ENCODE peak calls at places on chromosomes 12 and 14, in five cellular contexts. U, X, F, Y and D are unnamed samples.

GRCh38 chr12:54682674-54683073 is 34.5 kb upstream of the DCD start:
- DNase-seq in F (no peak), Y (no peak), U (no peak), X (no peak), D (no peak)

GRCh38 chr12:30696486-30696885 is 817 bp upstream of the IPO8 start:
- DNase-seq in U (peak), X (no peak), Y (no peak), F (no peak), D (no peak)

GRCh38 chr12:29781705-29782266 is 2.0 kb downstream of the TMTC1 start:
- DNase-seq in X (no peak), U (no peak), F (no peak), Y (no peak), D (no peak)

GRCh38 chr12:101925352-101925751 is 48.0 kb downstream of the DRAM1 start:
- DNase-seq in U (no peak), Y (peak), X (peak), F (peak), D (no peak)

GRCh38 chr12:91926810-91927209 is 218.8 kb downstream of the BTG1 start:
- DNase-seq in X (peak), Y (peak), U (no peak), F (peak), D (no peak)

GRCh38 chr12:17108877-17109520 is 503.0 kb upstream of the LMO3 start:
- DNase-seq in F (no peak), X (peak), U (no peak), Y (no peak), D (no peak)

GRCh38 chr12:102676812-102677211 is 196.4 kb upstream of the IGF1 start:
- DNase-seq in U (no peak), Y (no peak), X (no peak), F (no peak), D (no peak)

GRCh38 chr14:22820731-22821130 is 5.5 kb upstream of the SLC7A7 start:
- DNase-seq in F (no peak), Y (no peak), X (peak), U (no peak), D (no peak)

GRCh38 chr12:103748002-103748401 is 93.0 kb downstream of the NT5DC3 start:
- DNase-seq in Y (no peak), X (no peak), U (no peak), F (no peak), D (no peak)

GRCh38 chr12:55996201-55996714 is 818 bp upstream of the SUOX start:
- DNase-seq in X (peak), F (peak), Y (peak), U (no peak), D (peak)

GRCh38 chr12:51406859-51407258 is 15.7 kb upstream of the GALNT6 start:
- DNase-seq in F (no peak), U (no peak), X (no peak), Y (no peak), D (no peak)

GRCh38 chr14:100750762-100751699 is 24.3 kb downstream of the DLK1 start:
- DNase-seq in Y (no peak), F (no peak), U (no peak), X (no peak), D (no peak)

GRCh38 chr14:39268393-39268792 is 34.7 kb downstream of the MIA2 start:
- DNase-seq in X (peak), F (peak), Y (no peak), U (no peak), D (no peak)

GRCh38 chr12:113000433-113000832 is 22.1 kb downstream of the OAS2 start:
- DNase-seq in F (no peak), X (no peak), Y (no peak), U (no peak), D (no peak)

GRCh38 chr12:132348176-132348575 is 18.8 kb upstream of the GALNT9 start:
- DNase-seq in U (no peak), X (no peak), Y (no peak), F (no peak), D (no peak)

GRCh38 chr14:68894123-68894522 is 85.0 kb downstream of the ACTN1 start:
- DNase-seq in Y (no peak), U (no peak), F (peak), X (no peak), D (no peak)

GRCh38 chr12:131928080-131928764 is 854 bp upstream of the PUS1 start:
- DNase-seq in U (no peak), Y (no peak), X (peak), F (peak), D (no peak)

GRCh38 chr14:93788557-93789365 is 476 bp upstream of the PRIMA1 start:
- DNase-seq in Y (peak), F (no peak), U (no peak), X (peak), D (no peak)

GRCh38 chr14:42779024-42779423 is 1172.3 kb downstream of the LRFN5 start:
- DNase-seq in X (no peak), Y (no peak), F (peak), U (no peak), D (no peak)

GRCh38 chr12:12266389-12266872 is 413 bp downstream of the LRP6 start:
- DNase-seq in U (no peak), F (no peak), X (no peak), Y (no peak), D (no peak)

GRCh38 chr14:52998376-52999010 is 47.6 kb upstream of the FERMT2 start:
- DNase-seq in U (no peak), Y (peak), F (peak), X (no peak), D (no peak)
- H3K27ac ChIP-seq in U (no peak), Y (peak), F (peak), X (no peak), D (no peak)

GRCh38 chr12:75437564-75437963 is 43.0 kb upstream of the GLIPR1 start:
- DNase-seq in X (peak), Y (no peak), U (no peak), F (peak), D (no peak)
- TF ChIP-seq CTCF in X (no peak), Y (no peak), U (no peak), F (peak), D (peak)

GRCh38 chr12:111991946-111992345 is 21.0 kb downstream of the TMEM116 start:
- DNase-seq in Y (no peak), U (no peak), F (peak), X (no peak), D (no peak)
- H3K27ac ChIP-seq in Y (no peak), U (no peak), F (no peak), X (no peak), D (peak)

DNA sequence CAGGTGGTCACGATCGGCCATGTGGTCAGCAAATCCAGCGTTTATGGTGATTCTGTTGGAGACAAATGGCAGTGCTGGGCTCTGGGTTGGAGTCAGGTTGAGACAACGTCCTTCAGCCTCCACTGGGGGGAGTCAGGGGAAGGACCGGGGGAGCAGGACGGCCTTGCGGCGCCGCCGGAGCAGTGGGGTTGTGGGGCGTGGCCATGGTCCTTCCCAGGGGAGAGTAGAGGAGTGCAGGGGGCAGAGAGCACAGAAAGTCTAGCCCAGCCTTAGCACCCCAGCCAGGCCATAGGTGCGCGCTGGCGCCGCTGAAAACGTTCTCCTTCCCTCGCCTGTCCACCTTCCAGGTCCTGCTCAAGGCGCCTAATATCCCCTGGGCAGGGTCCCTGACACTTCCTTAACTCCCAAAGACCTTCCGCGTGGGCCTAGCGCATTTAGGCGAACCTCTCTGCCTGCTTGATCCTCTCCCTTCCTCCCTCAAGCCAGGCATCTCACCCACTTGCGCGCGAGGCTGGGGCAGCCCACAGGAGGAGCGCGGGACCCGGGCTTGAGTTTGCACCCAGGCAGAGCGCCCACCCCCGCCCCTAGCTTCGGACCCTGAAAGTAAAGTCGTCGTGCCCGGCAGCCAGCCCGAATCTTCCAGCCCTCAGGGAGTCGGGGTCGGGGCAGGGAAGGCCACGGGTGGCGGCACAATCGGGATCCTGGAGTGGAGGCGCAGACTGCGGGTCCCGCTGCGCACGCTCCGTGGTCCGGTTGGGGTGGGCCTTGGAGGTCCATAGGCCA is 3.1 kb upstream of the KIF26A start:
- DNase-seq in F (no peak), X (peak), Y (no peak), U (peak), D (no peak)
- TF ChIP-seq CTCF in F (peak), X (peak), Y (peak), U (no peak), D (no peak)

DNA sequence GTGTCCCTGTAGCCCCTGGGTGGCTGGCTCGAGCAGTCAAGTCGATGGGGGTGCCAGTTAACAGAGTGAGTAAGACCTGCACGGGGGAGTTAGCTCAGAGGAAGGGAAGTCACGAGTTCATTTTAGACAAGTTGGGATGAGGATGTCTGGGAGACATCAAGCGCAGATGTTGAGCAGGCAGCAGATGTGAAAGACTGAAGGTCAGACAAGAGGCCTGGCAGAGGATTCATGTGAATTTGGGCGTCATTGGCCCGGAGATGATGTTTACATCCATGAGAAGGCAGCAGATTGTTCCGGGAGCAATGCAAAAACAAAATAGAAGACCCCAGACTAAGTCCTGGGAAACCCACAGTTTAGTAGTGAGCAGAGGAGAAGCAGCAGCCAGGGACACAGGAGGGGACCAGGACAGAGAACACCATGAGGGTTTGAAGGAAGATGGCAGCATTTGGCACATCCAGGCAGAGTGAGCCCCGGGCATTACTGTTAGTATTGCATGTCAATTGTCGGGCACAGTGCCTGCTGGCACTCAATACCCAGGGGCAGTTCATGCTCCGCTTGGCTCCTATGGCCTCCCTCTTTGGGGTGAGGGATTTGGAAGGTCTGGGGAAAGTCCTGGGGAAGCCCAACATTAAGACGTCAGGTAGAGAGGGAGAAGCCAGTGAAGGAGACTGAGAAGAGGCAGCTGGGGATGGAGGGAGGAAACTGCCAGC is 15.1 kb downstream of the LTBP2 start:
- DNase-seq in X (no peak), F (peak), Y (peak), U (no peak), D (no peak)
- H3K27ac ChIP-seq in X (peak), F (peak), Y (no peak), U (no peak), D (no peak)

DNA sequence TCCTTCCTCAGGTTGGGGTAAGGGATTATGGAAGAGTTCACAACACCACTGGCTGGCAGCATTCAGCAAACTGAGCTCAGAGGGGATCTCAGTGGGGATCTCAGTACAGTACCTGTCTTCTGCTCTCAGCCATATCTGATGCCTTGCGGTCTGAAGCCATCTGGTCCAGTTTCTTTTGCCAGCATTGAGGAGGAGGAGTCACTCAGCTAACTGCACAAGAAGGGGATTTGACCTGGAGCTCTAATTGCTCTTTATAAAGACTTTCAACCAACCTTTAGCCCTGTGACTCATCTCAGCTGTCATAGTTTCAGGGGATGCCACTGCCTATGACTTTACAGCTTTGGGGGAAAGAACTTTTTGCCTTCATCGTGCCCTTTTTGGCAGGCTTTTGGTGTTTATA is 44.9 kb downstream of the JKAMP start:
- DNase-seq in U (no peak), X (no peak), F (no peak), Y (no peak), D (no peak)
- TF ChIP-seq CTCF in U (no peak), X (no peak), F (no peak), Y (no peak), D (no peak)

DNA sequence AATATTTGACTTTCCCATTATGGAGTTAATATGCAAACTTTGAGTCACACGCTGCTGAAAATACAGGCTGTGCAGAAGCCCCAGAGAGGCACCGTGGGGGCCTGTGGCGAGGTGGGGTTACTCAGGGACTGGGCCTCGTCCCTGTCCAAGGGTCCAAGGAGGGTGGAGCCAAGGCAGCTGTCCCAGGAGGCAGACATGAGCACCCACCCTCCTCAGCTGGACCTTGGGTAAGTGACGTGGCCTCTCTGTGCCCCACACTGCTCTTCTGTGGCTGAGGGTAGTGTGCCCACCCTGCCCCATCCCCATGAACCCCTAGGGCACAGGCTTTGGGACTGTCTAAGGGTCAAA is 39.4 kb downstream of the FAM222A start:
- DNase-seq in F (no peak), U (no peak), Y (peak), X (no peak), D (no peak)
- H3K27ac ChIP-seq in F (no peak), U (no peak), Y (no peak), X (no peak), D (no peak)

GRCh38 chr12:10363922-10364838 is 25.7 kb downstream of the KLRK1 start:
- DNase-seq in U (peak), Y (peak), X (no peak), F (peak), D (no peak)

GRCh38 chr12:10365716-10366433 is 24.0 kb downstream of the KLRK1 start:
- DNase-seq in U (no peak), Y (no peak), F (peak), X (no peak), D (no peak)

GRCh38 chr12:10368206-10369171 is 21.4 kb downstream of the KLRK1 start:
- DNase-seq in U (no peak), X (no peak), Y (no peak), F (no peak), D (no peak)

GRCh38 chr12:10364839-10365681 is 24.8 kb downstream of the KLRK1 start:
- DNase-seq in U (peak), F (peak), Y (peak), X (peak), D (peak)

GRCh38 chr12:10366875-10367274 is 23.0 kb downstream of the KLRK1 start:
- DNase-seq in X (peak), U (no peak), Y (no peak), F (no peak), D (no peak)
- TF ChIP-seq CTCF in X (peak), U (no peak), Y (peak), F (peak), D (peak)

DNA sequence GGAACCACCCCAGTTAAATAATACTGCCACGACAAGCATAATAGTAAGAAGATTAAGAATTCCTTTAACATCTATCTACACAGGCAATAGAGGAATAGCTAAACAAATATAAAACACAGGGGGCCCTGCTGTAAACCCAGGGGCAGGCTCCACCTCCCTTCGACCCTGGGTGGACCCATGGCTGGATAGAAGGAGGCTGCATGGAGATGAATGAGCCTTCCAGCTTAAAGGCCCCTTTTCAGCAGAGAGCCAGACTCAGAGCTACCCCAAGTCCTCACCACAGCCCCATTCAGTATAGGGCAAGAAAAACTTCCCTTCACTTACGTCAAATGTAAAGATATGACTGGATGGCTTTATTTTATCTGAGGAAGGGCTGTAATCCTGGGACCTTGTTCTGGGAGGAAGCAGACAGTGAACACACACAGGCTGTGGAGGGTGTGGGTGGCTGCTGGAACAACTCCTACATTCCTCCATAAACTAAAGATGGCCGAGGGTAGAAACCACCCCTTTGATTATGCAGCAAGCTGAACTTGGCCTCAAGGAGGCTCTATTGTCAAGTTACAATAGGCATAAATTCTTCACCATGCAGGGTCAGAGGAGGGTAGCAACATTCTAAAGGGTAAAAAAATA is 30.5 kb downstream of the NUAK1 start:
- DNase-seq in Y (no peak), X (peak), F (peak), U (no peak), D (no peak)
- H3K27ac ChIP-seq in Y (no peak), X (peak), F (no peak), U (peak), D (no peak)